ENCODE peak calls at places on chromosome 18, in ten cellular contexts. B, Y, C, H, U, M, E, A, D and L are unnamed samples.

GRCh38 chr18:21740724-21741510 is at the start of gene MIB1:
- DNase-seq in A (peak; percentile 22), C (peak; percentile 99), D (peak; percentile 90), B (peak; percentile 100), U (peak; percentile 42), H (peak; percentile 80), M (no peak), E (peak; percentile 82), Y (peak; percentile 98), L (no peak)

GRCh38 chr18:395481-396250 is 104.8 kb downstream of the COLEC12 start:
- DNase-seq in D (no peak), B (no peak), Y (peak; percentile 85), E (no peak), C (no peak), U (peak; percentile 40), M (peak; percentile 89), H (no peak), A (peak; percentile 58), L (peak; percentile 88)

GRCh38 chr18:55322176-55322735 is 265.7 kb downstream of the TCF4 start:
- DNase-seq in Y (peak; percentile 96), D (peak; percentile 87), A (peak; percentile 79), M (peak; percentile 94), E (peak; percentile 70), U (peak; percentile 71), H (peak; percentile 90), C (peak; percentile 27), B (peak; percentile 71), L (peak; percentile 94)

GRCh38 chr18:38900445-38900844 is 1334.8 kb upstream of the CELF4 start:
- DNase-seq in C (no peak), M (no peak), U (no peak), Y (no peak), E (no peak), D (peak; percentile 20), H (no peak), A (no peak), B (no peak), L (no peak)

GRCh38 chr18:57943723-57944122 is 100.3 kb upstream of the NEDD4L start:
- DNase-seq in A (no peak), D (no peak), U (no peak), M (peak; percentile 23), C (no peak), H (no peak), B (no peak), E (no peak), Y (peak; percentile 84), L (peak; percentile 25)

GRCh38 chr18:51425889-51426288 is 228.4 kb upstream of the MEX3C start:
- DNase-seq in U (no peak), M (no peak), E (no peak), D (no peak), Y (no peak), A (no peak), B (no peak), C (no peak), H (no peak), L (no peak)

GRCh38 chr18:62741118-62741566 is 25.8 kb downstream of the PHLPP1 start:
- DNase-seq in E (no peak), A (peak; percentile 45), M (no peak), H (no peak), B (no peak), Y (peak; percentile 77), U (peak; percentile 73), C (no peak), D (no peak), L (no peak)

GRCh38 chr18:26875040-26875654 is 9.6 kb upstream of the AQP4 start:
- DNase-seq in U (no peak), H (no peak), A (no peak), D (no peak), C (no peak), B (no peak), E (no peak), Y (no peak), M (no peak), L (no peak)

GRCh38 chr18:79733135-79733609 is 53.6 kb downstream of the CTDP1 start:
- DNase-seq in M (no peak), D (peak; percentile 68), U (no peak), A (no peak), E (no peak), C (no peak), H (no peak), B (no peak), Y (no peak), L (no peak)

GRCh38 chr18:73316513-73316912 is 448.7 kb upstream of the NETO1 start:
- DNase-seq in A (no peak), B (no peak), D (no peak), H (no peak), U (no peak), Y (no peak), C (no peak), E (no peak), M (peak; percentile 8), L (peak; percentile 12)

GRCh38 chr18:34787931-34788532 is 77.9 kb downstream of the DTNA start:
- DNase-seq in C (no peak), H (no peak), A (peak; percentile 56), Y (peak; percentile 64), M (peak; percentile 45), D (no peak), B (no peak), U (peak; percentile 57), E (peak; percentile 47), L (peak; percentile 42)

GRCh38 chr18:58348517-58348916 is 280.4 kb downstream of the ALPK2 start:
- DNase-seq in H (no peak), Y (no peak), M (no peak), U (no peak), C (no peak), B (no peak), D (no peak), A (no peak), E (no peak), L (no peak)

DNA sequence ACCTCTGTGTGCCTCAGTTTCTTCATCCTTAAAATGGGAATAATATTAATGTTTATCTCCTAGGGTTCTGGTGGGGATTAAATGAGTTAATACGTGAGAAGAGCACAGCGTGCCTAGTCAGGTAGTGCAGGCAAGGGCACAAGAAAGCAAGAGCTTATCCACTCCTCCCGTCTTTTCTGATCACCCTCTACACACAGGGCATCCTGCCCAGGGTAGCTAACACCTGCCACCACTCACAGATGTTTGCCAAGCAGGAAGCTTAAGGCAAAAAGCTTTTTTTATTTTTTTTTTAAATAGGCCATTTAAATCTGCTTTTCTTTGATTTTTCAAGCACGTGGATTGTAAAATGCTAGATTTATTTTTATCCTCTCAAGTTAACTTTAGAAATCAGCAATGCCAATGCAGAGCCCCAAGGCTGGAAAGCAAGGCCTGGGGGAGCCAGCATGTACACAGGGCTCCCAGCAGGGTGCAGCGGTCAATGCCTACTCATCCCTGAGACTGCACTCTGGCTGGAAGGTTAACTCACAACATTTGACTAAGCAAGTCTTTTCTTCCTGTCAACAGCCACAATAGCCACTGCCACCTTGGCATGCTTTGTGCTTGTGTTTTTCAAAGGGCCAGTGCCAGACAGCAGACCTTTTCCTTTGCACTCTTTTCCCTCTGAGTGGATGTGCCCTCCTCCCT is 86.5 kb upstream of the ACAA2 start:
- DNase-seq in C (no peak), A (no peak), E (no peak), B (peak; percentile 35), H (no peak), M (no peak), Y (no peak), D (no peak), U (no peak), L (no peak)
- TF ChIP-seq CTCF in C (peak; percentile 21), A (no peak), E (no peak), B (peak; percentile 13), H (no peak), M (no peak), Y (no peak), D (no peak), U (no peak), L (no peak)

GRCh38 chr18:29436459-29436858 is 1259.5 kb upstream of the CDH2 start:
- DNase-seq in D (no peak), Y (no peak), E (no peak), C (no peak), H (no peak), M (no peak), U (no peak), A (no peak), B (no peak), L (no peak)
- TF ChIP-seq CTCF in D (no peak), Y (no peak), E (peak; percentile 19), C (peak; percentile 39), H (no peak), M (no peak), U (no peak), A (no peak), B (no peak), L (peak; percentile 45)

GRCh38 chr18:47935321-47935720 is 4.9 kb upstream of the SMAD2 start:
- DNase-seq in M (no peak), D (no peak), H (no peak), C (no peak), B (no peak), Y (no peak), U (no peak), A (no peak), E (no peak), L (no peak)

GRCh38 chr18:47932170-47932569 is 1.7 kb upstream of the SMAD2 start:
- DNase-seq in H (no peak), A (no peak), B (no peak), D (no peak), Y (no peak), M (no peak), E (no peak), U (no peak), C (no peak), L (no peak)

GRCh38 chr18:47931707-47932103 is 1.2 kb upstream of the SMAD2 start:
- DNase-seq in E (peak; percentile 59), D (no peak), Y (peak; percentile 28), M (peak; percentile 26), A (no peak), H (no peak), B (no peak), C (no peak), U (peak; percentile 17), L (no peak)

GRCh38 chr18:47932603-47933002 is 2.1 kb upstream of the SMAD2 start:
- DNase-seq in M (no peak), H (no peak), B (no peak), E (no peak), U (no peak), Y (no peak), C (no peak), A (no peak), D (no peak), L (no peak)

DNA sequence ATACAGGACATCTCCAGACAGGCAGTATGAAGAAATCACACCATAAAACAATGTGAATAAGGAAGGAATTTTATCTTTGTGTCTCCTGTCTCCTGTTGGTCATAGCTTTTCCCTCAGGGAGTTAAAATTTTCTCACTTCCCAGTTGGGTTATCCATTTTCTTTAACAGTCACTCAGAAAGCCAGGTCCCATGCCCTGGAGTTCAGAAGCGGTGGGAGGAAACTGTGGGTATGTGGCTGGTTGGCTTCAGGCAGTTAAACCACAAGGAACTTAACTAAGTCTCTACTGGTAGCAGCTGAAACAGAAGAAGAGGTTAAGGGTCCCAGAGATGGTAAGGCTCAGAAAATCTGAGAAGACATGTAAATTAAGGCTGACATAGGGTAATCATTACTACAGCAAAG is 6.5 kb upstream of the SMAD2 start:
- DNase-seq in E (no peak), A (no peak), Y (no peak), H (no peak), M (no peak), B (no peak), U (no peak), C (no peak), D (no peak), L (no peak)
- TF ChIP-seq CTCF in E (no peak), A (no peak), Y (no peak), H (no peak), M (no peak), B (no peak), U (no peak), C (no peak), D (no peak), L (no peak)

GRCh38 chr18:65753520-65753919 is 2.7 kb downstream of the CDH7 start:
- DNase-seq in Y (peak; percentile 43), E (peak; percentile 2), D (no peak), U (peak; percentile 8), M (no peak), B (peak; percentile 68), H (no peak), A (no peak), C (peak; percentile 30), L (no peak)
- TF ChIP-seq CTCF in Y (peak; percentile 52), E (peak; percentile 29), D (no peak), U (no peak), M (no peak), B (peak; percentile 54), H (no peak), A (no peak), C (peak; percentile 78), L (no peak)